ENCODE peak calls at places on chromosomes 12 and 14, in eight cellular contexts. H is A549, S is K562, G is HCT116, J is H1, I is HepG2, A is GM12878, R is endothelial cell of umbilical vein. O is an unnamed sample.

GRCh38 chr14:98136019-98136418 is 1136.0 kb downstream of the BCL11B start:
- DNase-seq in R (no peak), J (no peak), I (no peak), G (no peak), S (no peak), A (no peak), H (no peak), O (no peak)

GRCh38 chr12:103771466-103771865 is 69.6 kb downstream of the NT5DC3 start:
- DNase-seq in J (peak), A (no peak), R (peak), S (peak), H (peak), G (no peak), I (peak), O (peak)

GRCh38 chr12:102913453-102914226 is 3.4 kb downstream of the PAH start:
- DNase-seq in H (no peak), R (no peak), I (no peak), S (no peak), A (no peak), J (no peak), G (no peak), O (no peak)

GRCh38 chr12:12266389-12266872 is 413 bp downstream of the LRP6 start:
- DNase-seq in A (no peak), R (no peak), I (no peak), H (no peak), J (no peak), G (no peak), S (no peak), O (no peak)

GRCh38 chr14:74573421-74574091 is 38.5 kb downstream of the LTBP2 start:
- DNase-seq in G (no peak), H (no peak), I (no peak), S (no peak), J (no peak), A (no peak), R (peak), O (no peak)

GRCh38 chr12:68148261-68148951 is 11.1 kb downstream of the IFNG start:
- DNase-seq in H (no peak), A (no peak), J (no peak), R (no peak), I (no peak), S (no peak), G (no peak), O (no peak)

GRCh38 chr12:94771199-94771598 is 120.8 kb upstream of the TMCC3 start:
- DNase-seq in H (no peak), I (no peak), S (no peak), G (no peak), R (peak), J (no peak), A (no peak), O (no peak)

GRCh38 chr14:22797017-22797917 is 18.0 kb downstream of the SLC7A7 start:
- DNase-seq in S (peak), H (no peak), R (no peak), A (no peak), J (no peak), G (no peak), I (no peak), O (no peak)

GRCh38 chr14:95835331-95835730 is 41.3 kb upstream of the TUNAR start:
- DNase-seq in R (peak), G (peak), A (no peak), J (no peak), S (no peak), I (peak), H (no peak), O (peak)

GRCh38 chr12:115752913-115753726 is 524.4 kb downstream of the MED13L start:
- DNase-seq in A (peak), I (peak), H (peak), J (no peak), R (peak), S (peak), G (peak), O (peak)

GRCh38 chr14:95183532-95184412 is 26.4 kb upstream of the DICER1 start:
- DNase-seq in S (no peak), J (no peak), R (peak), H (no peak), A (peak), G (no peak), I (no peak), O (peak)

GRCh38 chr12:67650127-67650495 is 1.6 kb downstream of the DYRK2 start:
- DNase-seq in J (no peak), S (peak), I (no peak), R (peak), G (no peak), A (no peak), H (peak), O (peak)

GRCh38 chr14:67538501-67538900 is 5.4 kb downstream of the PLEKHH1 start:
- DNase-seq in G (no peak), R (no peak), A (no peak), I (no peak), J (no peak), S (no peak), H (no peak), O (no peak)

GRCh38 chr12:52217223-52217622 is 15.8 kb upstream of the KRT7 start:
- DNase-seq in I (no peak), R (peak), H (no peak), G (peak), S (no peak), A (no peak), J (no peak), O (no peak)

GRCh38 chr12:55049676-55050075 is 29.9 kb downstream of the NEUROD4 start:
- DNase-seq in I (no peak), S (no peak), G (no peak), R (no peak), A (no peak), J (no peak), H (no peak), O (no peak)

GRCh38 chr12:115051378-115051777 is 367.4 kb upstream of the TBX3 start:
- DNase-seq in H (no peak), J (no peak), S (no peak), A (no peak), G (no peak), I (no peak), R (no peak), O (no peak)

GRCh38 chr14:80608563-80608962 is 333.0 kb downstream of the CEP128 start:
- DNase-seq in I (no peak), A (no peak), S (no peak), R (no peak), H (no peak), G (no peak), J (no peak), O (no peak)

GRCh38 chr14:59067135-59067894 is 121.2 kb upstream of the DAAM1 start:
- DNase-seq in H (no peak), I (no peak), G (no peak), S (no peak), J (no peak), R (no peak), A (no peak), O (peak)

GRCh38 chr12:29350080-29350479 is 30.9 kb downstream of the ERGIC2 start:
- DNase-seq in A (no peak), G (no peak), H (no peak), I (peak), J (no peak), R (peak), S (no peak), O (peak)

GRCh38 chr12:52285172-52285745 is 6.1 kb downstream of the KRT81 start:
- DNase-seq in A (no peak), S (no peak), H (peak), G (no peak), J (no peak), R (no peak), I (no peak), O (no peak)

GRCh38 chr14:20986811-20987210 is 3.0 kb upstream of the METTL17 start:
- DNase-seq in S (peak), G (peak), H (peak), R (peak), J (no peak), A (no peak), I (peak), O (peak)

GRCh38 chr14:54317396-54317795 is 79.4 kb upstream of the CDKN3 start:
- DNase-seq in J (no peak), H (no peak), R (no peak), G (no peak), S (no peak), I (no peak), A (no peak), O (no peak)

GRCh38 chr12:26204612-26205289 is 9.4 kb downstream of the SSPN start:
- DNase-seq in A (no peak), G (no peak), J (no peak), H (no peak), I (no peak), S (no peak), R (peak), O (no peak)

GRCh38 chr12:95858451-95859343 is at the start of gene SNRPF:
- DNase-seq in G (peak), A (peak), R (peak), H (peak), S (peak), I (peak), J (peak), O (peak)
- TF ChIP-seq POLR2A in G (peak), A (peak), R (peak), H (peak), S (peak), I (peak), J (peak), O (peak)

DNA sequence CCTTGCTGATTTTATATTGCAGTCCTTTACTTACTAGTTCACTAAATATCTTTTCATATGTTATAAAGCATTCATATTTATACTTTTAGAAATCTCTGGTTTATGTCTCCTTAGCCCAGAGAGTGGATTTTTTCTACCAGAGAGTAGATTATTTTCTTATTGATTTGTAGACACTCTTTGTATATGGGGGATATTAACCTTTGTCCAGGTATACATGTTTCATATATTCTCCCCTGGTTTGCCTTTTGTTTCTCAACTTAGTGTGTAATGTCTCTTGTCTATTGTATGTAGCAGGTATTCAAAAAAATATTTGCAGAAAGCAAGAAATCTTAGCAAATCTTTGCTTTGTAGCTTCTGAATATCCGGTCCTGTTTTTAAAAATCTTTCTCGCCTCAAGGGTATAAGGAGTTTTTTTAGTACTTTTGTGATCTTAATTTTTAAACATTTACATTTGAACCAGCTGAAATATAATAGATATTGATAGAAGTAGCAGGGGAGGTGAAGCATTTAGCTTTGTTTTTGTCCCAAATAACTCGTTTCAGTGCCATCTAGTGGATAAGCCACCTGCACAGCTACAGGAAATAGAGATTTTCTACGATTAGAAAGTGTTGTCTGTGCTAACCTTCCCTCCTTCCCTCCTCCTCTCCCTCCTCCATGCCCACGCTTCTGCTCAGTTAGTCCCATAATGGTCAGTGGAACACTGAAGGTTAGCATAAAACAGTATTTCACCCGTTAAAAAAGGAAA is 97.0 kb downstream of the PHETA1 start:
- DNase-seq in J (no peak), A (no peak), G (peak), I (no peak), R (no peak), H (no peak), S (no peak), O (peak)
- TF ChIP-seq CTCF in J (peak), A (peak), G (peak), I (peak), R (no peak), H (peak), S (peak), O (peak)

GRCh38 chr14:89720076-89720687 is 234.3 kb downstream of the EFCAB11 start:
- DNase-seq in G (no peak), S (no peak), A (no peak), I (no peak), H (no peak), J (no peak), R (no peak), O (peak)

GRCh38 chr14:89720741-89721315 is 233.7 kb downstream of the EFCAB11 start:
- DNase-seq in J (no peak), R (no peak), I (no peak), G (no peak), H (no peak), A (peak), S (no peak), O (peak)

GRCh38 chr14:89721330-89721729 is 233.2 kb downstream of the EFCAB11 start:
- DNase-seq in G (no peak), H (no peak), I (no peak), A (no peak), R (no peak), S (no peak), J (no peak), O (no peak)

GRCh38 chr14:89723930-89724915 is 230.3 kb downstream of the EFCAB11 start:
- DNase-seq in S (no peak), R (no peak), H (no peak), I (no peak), G (no peak), J (no peak), A (no peak), O (peak)

GRCh38 chr14:89721991-89722390 is 232.5 kb downstream of the EFCAB11 start:
- DNase-seq in R (no peak), A (no peak), G (no peak), H (no peak), S (no peak), I (no peak), J (no peak), O (peak)
- TF ChIP-seq MAX in R (no peak), A (no peak), G (no peak), H (no peak), S (no peak), I (no peak), J (no peak), O (no peak)

DNA sequence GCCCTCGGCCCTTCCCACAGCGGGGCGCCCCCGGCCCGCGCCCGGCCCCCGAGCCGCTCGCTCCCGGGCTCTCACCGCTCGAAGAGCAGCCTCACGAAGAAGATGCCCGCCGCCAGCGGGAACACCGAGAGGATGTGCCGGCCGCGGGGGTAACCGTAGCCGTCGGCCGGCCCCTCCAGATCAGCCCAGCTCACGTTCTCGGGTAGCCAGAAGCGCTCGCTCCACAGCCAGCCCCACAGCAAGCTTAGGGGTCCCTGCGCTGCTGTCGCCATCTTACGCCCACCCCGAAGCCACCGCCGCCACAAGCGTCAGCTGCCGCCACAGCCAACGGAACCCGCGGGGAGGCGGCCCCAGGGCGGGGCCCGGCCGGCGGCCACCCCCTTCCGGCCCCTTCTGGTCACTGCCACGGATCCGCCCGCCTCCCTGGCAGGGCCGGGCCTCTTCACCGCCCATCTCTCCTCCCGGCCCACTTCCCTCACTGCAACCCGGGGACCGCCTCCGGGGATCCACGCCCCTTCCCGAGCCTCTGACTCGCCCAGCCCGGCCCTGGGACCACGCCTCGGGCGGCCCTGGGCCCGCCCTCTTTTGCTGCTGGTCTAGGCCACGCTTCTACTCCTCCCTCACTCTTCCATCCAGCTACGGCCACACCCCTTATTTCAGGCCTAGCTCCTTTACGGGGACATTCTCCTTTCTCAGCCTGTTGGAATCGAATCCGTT is at the start of gene CERS5:
- DNase-seq in H (peak), R (peak), J (peak), G (peak), S (peak), A (peak), I (peak), O (peak)
- TF ChIP-seq POLR2A in H (peak), R (peak), J (peak), G (peak), S (peak), A (peak), I (peak), O (peak)

DNA sequence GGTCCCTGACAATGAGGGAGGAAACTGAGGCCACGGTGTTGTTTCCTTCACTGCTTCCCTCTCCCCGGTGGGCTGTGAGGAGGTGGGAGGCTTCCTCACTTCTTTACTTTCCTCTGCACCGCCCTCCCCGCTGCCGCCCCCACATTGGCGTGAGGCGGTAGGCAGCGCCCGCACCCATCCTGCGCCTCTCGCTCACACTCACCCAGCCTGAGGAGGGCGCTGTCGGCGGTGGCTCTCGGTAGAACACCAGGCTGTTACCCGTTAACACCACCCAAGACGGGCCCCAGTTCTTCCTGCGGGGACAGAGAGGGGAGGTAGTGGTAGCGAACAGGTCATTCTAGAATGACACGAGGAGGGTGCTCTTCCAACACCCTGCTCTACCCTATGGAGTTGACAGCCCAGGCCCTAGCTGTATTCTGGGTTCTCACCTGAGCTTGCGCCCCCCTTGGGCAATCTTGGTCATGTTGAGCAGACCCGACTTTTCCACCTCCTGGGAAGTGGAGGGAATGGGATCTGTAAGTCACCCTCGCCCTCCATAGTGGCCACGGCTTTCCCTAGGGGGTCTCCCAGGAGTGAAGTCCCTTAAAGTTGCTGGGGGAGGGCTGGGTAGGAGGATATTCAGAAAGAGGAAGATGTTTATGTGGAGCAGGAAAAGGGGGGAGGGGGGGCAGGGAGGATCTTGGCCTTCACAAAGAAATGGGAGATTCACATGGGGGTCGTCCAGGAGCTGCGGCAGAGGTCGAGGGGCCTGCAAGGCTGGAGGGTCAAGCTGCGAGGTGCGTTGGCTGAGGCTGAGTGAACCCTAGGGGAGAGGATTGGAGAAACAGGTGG is 3.3 kb downstream of the ARHGAP9 start:
- DNase-seq in S (no peak), J (no peak), R (no peak), A (no peak), H (no peak), I (no peak), G (no peak), O (peak)
- TF ChIP-seq CTCF in S (no peak), J (peak), R (peak), A (peak), H (no peak), I (no peak), G (peak), O (peak)

GRCh38 chr14:76715102-76715926 is 46.0 kb upstream of the VASH1 start:
- DNase-seq in I (no peak), G (no peak), S (peak), A (no peak), J (no peak), R (peak), H (no peak), O (no peak)
- TF ChIP-seq MAX in I (no peak), G (no peak), S (no peak), A (no peak), J (no peak), R (no peak), H (no peak), O (no peak)

DNA sequence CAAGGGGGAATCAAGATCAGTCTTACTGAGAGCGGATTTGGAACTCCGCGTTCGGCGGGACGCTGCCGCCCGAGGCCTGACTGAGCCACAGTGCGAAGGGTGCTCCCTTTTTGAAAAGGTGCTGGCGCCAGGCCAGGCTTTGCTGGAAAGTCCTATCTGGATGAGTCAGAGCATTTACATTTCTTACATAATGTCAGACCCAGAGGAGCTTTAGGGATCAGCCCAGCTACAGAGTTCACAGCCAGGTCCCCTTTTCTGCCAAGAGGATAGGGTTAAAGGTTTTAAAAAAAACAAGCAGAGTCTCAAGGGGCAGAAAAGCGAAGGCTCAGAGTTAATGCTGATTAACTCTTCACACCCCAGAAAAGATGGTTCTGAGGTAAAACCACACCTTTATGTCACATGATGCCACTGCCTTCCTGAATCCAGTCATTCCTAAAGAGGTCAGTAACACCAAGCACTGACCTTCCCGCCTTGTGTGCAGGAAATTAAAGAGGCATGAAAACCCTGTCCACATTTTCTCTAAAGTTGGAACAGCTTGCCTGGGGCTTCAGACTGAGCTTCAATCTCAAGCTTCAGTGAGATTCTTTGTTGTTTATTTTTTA is 11.7 kb upstream of the FBXL14 start:
- DNase-seq in H (peak), R (peak), A (peak), S (peak), I (peak), G (peak), J (no peak), O (peak)
- TF ChIP-seq POLR2A in H (peak), R (no peak), A (peak), S (peak), I (no peak), G (no peak), J (no peak), O (no peak)

O was measured in NB4.